ENCODE peak calls at places on chromosomes 12 and 14, in eight cellular contexts. L is heart right ventricle; V is NCI-H1092 treated with DMSO at 0.1 percent for 48 hours; S is NCI-H2107; Y is effector memory CD4-positive, alpha-beta T cell; F is stimulated activated CD8-positive, alpha-beta memory T cell treated with anti-CD3 and anti-CD28 coated beads, Interleukin-15, amount 100 ng/mL, for 1 hour; I is GM12891; X is kidney glomerular epithelial cell. R is an unnamed sample.

GRCh38 chr12:84874125-84874824 is 38.3 kb downstream of the SLC6A15 start:
- DNase-seq in L (no peak), V (peak), S (peak), Y (no peak), F (no peak), I (no peak), X (peak), R (no peak)

GRCh38 chr14:75640876-75641275 is 19.8 kb downstream of the ERG28 start:
- DNase-seq in L (no peak), V (no peak), S (no peak), Y (no peak), F (no peak), I (no peak), X (no peak), R (no peak)

GRCh38 chr14:52220924-52221802 is 46.3 kb upstream of the PTGDR start:
- DNase-seq in L (no peak), V (no peak), S (no peak), Y (no peak), F (no peak), I (no peak), X (no peak), R (no peak)

GRCh38 chr12:57247041-57247440 is 3.9 kb downstream of the STAC3 start:
- DNase-seq in L (no peak), V (no peak), S (no peak), Y (no peak), F (no peak), I (no peak), X (no peak), R (no peak)

GRCh38 chr12:51190820-51191219 is 17.9 kb upstream of the TFCP2 start:
- DNase-seq in L (no peak), V (no peak), S (no peak), Y (no peak), F (no peak), I (no peak), X (no peak), R (no peak)

GRCh38 chr14:73235531-73236155 is 1.7 kb upstream of the PAPLN start:
- DNase-seq in L (no peak), V (no peak), S (no peak), Y (no peak), F (no peak), I (no peak), X (no peak), R (no peak)

GRCh38 chr14:24289649-24290283 is 9.8 kb downstream of the DHRS1 start:
- DNase-seq in L (no peak), V (no peak), S (no peak), Y (no peak), F (no peak), I (no peak), X (no peak), R (no peak)

GRCh38 chr14:96253140-96253539 is 2.9 kb upstream of the BDKRB1 start:
- DNase-seq in L (no peak), V (no peak), S (no peak), Y (no peak), F (no peak), I (no peak), X (peak), R (no peak)

GRCh38 chr14:68345738-68346137 is 447.1 kb downstream of the ZFP36L1 start:
- DNase-seq in L (no peak), V (no peak), S (no peak), Y (no peak), F (no peak), I (no peak), X (no peak), R (no peak)

GRCh38 chr14:61435563-61436337 is 114.4 kb downstream of the PRKCH start:
- DNase-seq in L (no peak), V (no peak), S (no peak), Y (no peak), F (no peak), I (no peak), X (no peak), R (no peak)

GRCh38 chr12:89951050-89951693 is 242.5 kb upstream of the ATP2B1 start:
- DNase-seq in L (no peak), V (no peak), S (no peak), Y (no peak), F (no peak), I (no peak), X (no peak), R (no peak)

GRCh38 chr12:79298511-79298910 is 392.3 kb downstream of the PAWR start:
- DNase-seq in L (no peak), V (no peak), S (no peak), Y (no peak), F (no peak), I (no peak), X (no peak), R (no peak)

GRCh38 chr12:590206-590750 is 73.0 kb downstream of the NINJ2 start:
- DNase-seq in L (no peak), V (no peak), S (no peak), Y (no peak), F (no peak), I (no peak), X (no peak), R (no peak)

GRCh38 chr14:23588884-23589598 is 10.5 kb upstream of the JPH4 start:
- DNase-seq in L (peak), V (peak), S (peak), Y (peak), F (peak), I (peak), X (peak), R (peak)

GRCh38 chr14:23528555-23528954 is 23.0 kb downstream of the ZFHX2 start:
- DNase-seq in L (no peak), V (no peak), S (no peak), Y (no peak), F (no peak), I (no peak), X (no peak), R (no peak)

GRCh38 chr12:68871899-68872298 is 61.1 kb downstream of the CPM start:
- DNase-seq in L (no peak), V (peak), S (no peak), Y (no peak), F (no peak), I (no peak), X (no peak), R (no peak)

GRCh38 chr12:65508281-65509035 is 230.0 kb downstream of the MSRB3 start:
- DNase-seq in L (no peak), V (no peak), S (no peak), Y (no peak), F (no peak), I (no peak), X (no peak), R (no peak)

GRCh38 chr14:104750658-104751057 is 2.3 kb upstream of the SIVA1 start:
- DNase-seq in L (no peak), V (no peak), S (no peak), Y (no peak), F (no peak), I (no peak), X (no peak), R (no peak)

GRCh38 chr12:129911437-129912049 is 7.7 kb upstream of the TMEM132D start:
- DNase-seq in L (peak), V (peak), S (peak), Y (no peak), F (no peak), I (peak), X (peak), R (no peak)

GRCh38 chr14:48788771-48789170 is 797.4 kb downstream of the RPS29 start:
- DNase-seq in L (no peak), V (no peak), S (no peak), Y (no peak), F (no peak), I (no peak), X (no peak), R (no peak)

GRCh38 chr14:94570440-94570839 is 9.2 kb downstream of the SERPINA4 start:
- DNase-seq in L (no peak), V (no peak), S (no peak), Y (no peak), F (no peak), I (no peak), X (no peak), R (no peak)

GRCh38 chr12:121443193-121443829 is 43.4 kb downstream of the RNF34 start:
- DNase-seq in L (peak), V (peak), S (peak), Y (peak), F (peak), I (peak), X (peak), R (peak)

GRCh38 chr14:102993523-102993922 is 63.8 kb downstream of the CDC42BPB start:
- DNase-seq in L (no peak), V (no peak), S (no peak), Y (no peak), F (no peak), I (no peak), X (peak), R (peak)

GRCh38 chr14:77320238-77320935 is at the start of gene POMT2:
- DNase-seq in L (peak), V (peak), S (peak), Y (peak), F (peak), I (peak), X (peak), R (peak)

GRCh38 chr14:93903342-93904184 is 23.6 kb upstream of the FAM181A start:
- DNase-seq in L (no peak), V (peak), S (no peak), Y (no peak), F (no peak), I (no peak), X (no peak), R (no peak)